ENCODE peak calls at places on chromosomes 11 and 22, in four cellular contexts. M is heart right ventricle; A is activated T-helper 1 cell treated with anti-CD3 and anti-CD28 coated beads, Interleukin-2, amount 50 U/mL, for 16 hours; E is HTR-8/SVneo. H is an unnamed sample.

GRCh38 chr11:65491614-65492386 is 7.0 kb upstream of the MALAT1 start:
- DNase-seq in E (no peak), A (no peak), M (peak), H (no peak)

GRCh38 chr11:134047586-134047999 is 21.3 kb upstream of the JAM3 start:
- DNase-seq in A (no peak), E (no peak), M (peak), H (no peak)

GRCh38 chr11:110028904-110029303 is 64.3 kb upstream of the ZC3H12C start:
- DNase-seq in E (no peak), M (no peak), A (no peak), H (no peak)

GRCh38 chr11:61516675-61517516 is 8.3 kb downstream of the LRRC10B start:
- DNase-seq in M (no peak), A (peak), E (peak), H (peak)

GRCh38 chr11:118045191-118045590 is 31.7 kb upstream of the TMPRSS4 start:
- DNase-seq in M (no peak), E (no peak), A (no peak), H (no peak)

GRCh38 chr22:33380789-33381530 is 322.8 kb upstream of the SYN3 start:
- DNase-seq in A (no peak), E (no peak), M (no peak), H (no peak)

GRCh38 chr11:279040-279965 is 1.1 kb downstream of the NLRP6 start:
- DNase-seq in E (no peak), M (no peak), A (no peak), H (no peak)

GRCh38 chr11:61718046-61718531 is 34.3 kb upstream of the MYRF start:
- DNase-seq in M (no peak), A (no peak), E (no peak), H (no peak)

GRCh38 chr22:46352691-46353386 is 17.3 kb downstream of the TRMU start:
- DNase-seq in A (no peak), E (no peak), M (peak), H (peak)

GRCh38 chr11:6404341-6405038 is 14.2 kb downstream of the SMPD1 start:
- DNase-seq in A (no peak), M (no peak), E (no peak), H (no peak)

GRCh38 chr22:19038164-19038546 is 84.1 kb downstream of the DGCR2 start:
- DNase-seq in A (no peak), M (no peak), E (no peak), H (no peak)

GRCh38 chr11:28559497-28559896 is 451.3 kb downstream of the METTL15 start:
- DNase-seq in M (no peak), E (no peak), A (no peak), H (no peak)

GRCh38 chr11:92168936-92169335 is 55.7 kb upstream of the FAT3 start:
- DNase-seq in M (no peak), E (no peak), A (no peak), H (no peak)

GRCh38 chr11:76789443-76789719 is 6.2 kb downstream of the TSKU start:
- DNase-seq in M (no peak), E (no peak), A (no peak), H (no peak)

GRCh38 chr22:44245438-44245837 is 64.7 kb downstream of the PARVG start:
- DNase-seq in A (no peak), M (peak), E (no peak), H (no peak)

GRCh38 chr11:34333787-34334186 is 24.0 kb downstream of the ABTB2 start:
- DNase-seq in M (no peak), A (no peak), E (no peak), H (no peak)

GRCh38 chr11:78526497-78527146 is 48.0 kb downstream of the NARS2 start:
- DNase-seq in E (no peak), A (no peak), M (no peak), H (no peak)

GRCh38 chr11:120748485-120748814 is 236.9 kb downstream of the GRIK4 start:
- DNase-seq in E (no peak), M (no peak), A (no peak), H (no peak)

GRCh38 chr22:30979932-30980331 is 10.9 kb downstream of the TUG1 start:
- DNase-seq in M (no peak), E (no peak), A (no peak), H (no peak)

GRCh38 chr22:25030636-25031035 is 78.1 kb downstream of the KIAA1671 start:
- DNase-seq in E (no peak), A (no peak), M (peak), H (no peak)

GRCh38 chr11:31369348-31370329 is at the start of the genes DCDC1 and DNAJC24:
- DNase-seq in M (peak), E (peak), A (peak), H (peak)

GRCh38 chr11:33376331-33377099 is 119.3 kb downstream of the HIPK3 start:
- DNase-seq in A (no peak), E (no peak), M (peak), H (peak)

GRCh38 chr11:68013611-68014156 is 3.6 kb downstream of the ALDH3B1 start:
- DNase-seq in A (no peak), M (no peak), E (no peak), H (no peak)

GRCh38 chr11:75244052-75244814 is 3.7 kb downstream of the TPBGL start:
- DNase-seq in M (no peak), E (no peak), A (no peak), H (no peak)

GRCh38 chr11:67275606-67276409 is 9.5 kb downstream of the GRK2 start:
- DNase-seq in E (no peak), M (peak), A (no peak), H (peak)